ENCODE peak calls at places on chromosomes 2 and 18, in nine cellular contexts. Y, U, T, I, F, L, D, Q and W are unnamed samples.
A peak's percentile ranks its signal among the peaks of the same experiment; 100 is the strongest.

GRCh38 chr2:197191948-197192338 is 118.6 kb downstream of the ANKRD44 start:
- DNase-seq in U (no peak), F (no peak), T (no peak), I (no peak), D (no peak), Y (no peak), Q (no peak), L (no peak), W (no peak)

GRCh38 chr2:76464310-76464709 is 753.6 kb upstream of the GCFC2 start:
- DNase-seq in Y (no peak), U (no peak), T (no peak), I (no peak), D (no peak), Q (no peak), F (no peak), L (no peak), W (no peak)

GRCh38 chr2:45218931-45219339 is 209.7 kb upstream of the SIX2 start:
- DNase-seq in L (no peak), Y (no peak), I (peak; percentile 69), D (no peak), U (no peak), T (no peak), Q (no peak), F (no peak), W (no peak)

GRCh38 chr18:36819621-36820020 is 9.2 kb downstream of the TPGS2 start:
- DNase-seq in L (no peak), Q (no peak), F (no peak), D (no peak), U (no peak), I (no peak), Y (no peak), T (no peak), W (no peak)

GRCh38 chr2:240420206-240420899 is 15.1 kb upstream of the GPC1 start:
- DNase-seq in Q (peak; percentile 40), T (no peak), U (no peak), I (peak; percentile 28), L (no peak), Y (no peak), F (no peak), D (no peak), W (no peak)

GRCh38 chr18:76821356-76821874 is 942 bp upstream of the ZNF236 start:
- DNase-seq in D (no peak), Q (no peak), Y (no peak), F (no peak), U (no peak), L (no peak), T (no peak), I (no peak), W (no peak)

GRCh38 chr2:65456886-65457285 is 24.5 kb upstream of the SPRED2 start:
- DNase-seq in U (no peak), I (no peak), Q (no peak), D (no peak), F (no peak), Y (no peak), L (no peak), T (no peak), W (no peak)

GRCh38 chr18:52288403-52289004 is 51.5 kb upstream of the DCC start:
- DNase-seq in Q (no peak), F (no peak), Y (peak; percentile 6), L (no peak), I (no peak), D (peak; percentile 29), T (no peak), U (no peak), W (peak; percentile 58)

GRCh38 chr2:239870276-239870675 is 154.9 kb downstream of the NDUFA10 start:
- DNase-seq in D (no peak), Y (no peak), Q (peak; percentile 39), F (no peak), U (peak; percentile 23), L (no peak), T (no peak), I (no peak), W (no peak)

GRCh38 chr2:235721586-235721985 is 227.7 kb downstream of the AGAP1 start:
- DNase-seq in T (no peak), U (no peak), F (no peak), D (no peak), Y (no peak), I (no peak), Q (no peak), L (no peak), W (no peak)

GRCh38 chr2:71927757-71928715 is 219.6 kb downstream of the CYP26B1 start:
- DNase-seq in U (no peak), L (no peak), D (no peak), I (no peak), Q (no peak), T (no peak), Y (no peak), F (no peak), W (no peak)

GRCh38 chr2:55864351-55865084 is 59.1 kb downstream of the EFEMP1 start:
- DNase-seq in I (no peak), D (no peak), L (no peak), Y (no peak), F (no peak), Q (no peak), T (no peak), U (no peak), W (no peak)

GRCh38 chr2:133489641-133490411 is 78.4 kb downstream of the NCKAP5 start:
- DNase-seq in Y (no peak), Q (no peak), U (peak; percentile 82), I (no peak), D (peak; percentile 5), T (peak; percentile 63), L (no peak), F (no peak), W (no peak)

GRCh38 chr2:45895477-45895876 is 244.0 kb downstream of the PRKCE start:
- DNase-seq in T (no peak), L (no peak), I (no peak), U (no peak), D (peak; percentile 24), Q (no peak), F (peak; percentile 68), Y (no peak), W (no peak)

GRCh38 chr2:239369631-239370161 is 31.1 kb downstream of the HDAC4 start:
- DNase-seq in L (no peak), T (no peak), F (peak; percentile 93), U (peak; percentile 58), Q (no peak), I (peak; percentile 56), Y (no peak), D (no peak), W (no peak)

GRCh38 chr2:47230418-47230817 is 75.3 kb upstream of the STPG4 start:
- DNase-seq in T (peak; percentile 78), Y (no peak), U (no peak), L (no peak), D (peak; percentile 36), I (no peak), Q (no peak), F (no peak), W (no peak)

GRCh38 chr2:236612737-236613136 is 43.1 kb downstream of the ACKR3 start:
- DNase-seq in F (no peak), L (no peak), I (no peak), Q (no peak), U (no peak), D (no peak), Y (no peak), T (no peak), W (no peak)

GRCh38 chr2:167332358-167332757 is 444.1 kb downstream of the XIRP2 start:
- DNase-seq in T (no peak), L (no peak), D (no peak), Y (no peak), Q (no peak), I (no peak), F (no peak), U (no peak), W (no peak)

GRCh38 chr18:26978812-26979341 is 113.4 kb upstream of the AQP4 start:
- DNase-seq in U (no peak), F (no peak), D (no peak), I (no peak), Q (no peak), L (no peak), T (no peak), Y (no peak), W (no peak)

GRCh38 chr18:75211002-75211621 is 515 bp downstream of the TSHZ1 start:
- DNase-seq in F (peak; percentile 45), Y (peak; percentile 3), I (no peak), Q (no peak), L (no peak), D (peak; percentile 28), T (no peak), U (no peak), W (no peak)

GRCh38 chr18:8416212-8417019 is 192.8 kb upstream of the RAB12 start:
- DNase-seq in F (no peak), U (no peak), T (no peak), Q (no peak), Y (peak; percentile 11), L (no peak), D (peak; percentile 14), I (no peak), W (no peak)

GRCh38 chr18:79609021-79609461 is 70.6 kb upstream of the CTDP1 start:
- DNase-seq in D (no peak), I (peak; percentile 16), T (no peak), Q (no peak), F (no peak), Y (no peak), L (no peak), U (peak; percentile 51), W (no peak)

GRCh38 chr2:58535182-58535581 is 294.1 kb upstream of the FANCL start:
- DNase-seq in L (no peak), I (no peak), F (no peak), U (no peak), Q (no peak), Y (no peak), T (no peak), D (no peak), W (peak; percentile 82)

GRCh38 chr18:62450546-62451395 is 72.1 kb upstream of the ZCCHC2 start:
- DNase-seq in I (peak; percentile 75), Y (peak; percentile 90), Q (no peak), L (peak; percentile 68), F (peak; percentile 71), U (peak; percentile 63), D (peak; percentile 47), T (peak; percentile 82), W (no peak)

GRCh38 chr2:74887445-74887951 is 53.6 kb downstream of the HK2 start:
- DNase-seq in Y (peak; percentile 45), T (no peak), L (no peak), U (no peak), Q (no peak), I (no peak), F (peak; percentile 60), D (peak; percentile 45), W (no peak)

GRCh38 chr2:101152195-101153076 is 1.3 kb upstream of the TBC1D8 start:
- DNase-seq in Y (peak; percentile 55), D (peak; percentile 86), T (peak; percentile 58), F (peak; percentile 50), I (peak; percentile 44), Q (no peak), L (peak; percentile 54), U (peak; percentile 64), W (no peak)

GRCh38 chr2:18378020-18378653 is 182.3 kb downstream of the RDH14 start:
- DNase-seq in L (peak; percentile 56), I (no peak), Q (no peak), F (peak; percentile 28), U (no peak), D (peak; percentile 64), Y (peak; percentile 40), T (no peak), W (peak; percentile 31)

GRCh38 chr2:186695081-186695756 is 1.4 kb downstream of the FAM171B start:
- DNase-seq in D (peak; percentile 72), L (no peak), U (no peak), I (no peak), Y (peak; percentile 40), F (peak; percentile 31), T (no peak), Q (no peak), W (no peak)

GRCh38 chr2:152477347-152478092 is 142.5 kb downstream of the FMNL2 start:
- DNase-seq in L (no peak), I (no peak), Q (no peak), T (no peak), U (no peak), Y (no peak), F (no peak), D (no peak), W (no peak)

GRCh38 chr2:240782221-240782885 is 37.7 kb downstream of the KIF1A start:
- DNase-seq in D (no peak), L (no peak), U (no peak), Y (no peak), Q (no peak), F (no peak), T (peak; percentile 5), I (no peak), W (no peak)

GRCh38 chr18:74420926-74421325 is 36.2 kb downstream of the DIPK1C start:
- DNase-seq in T (no peak), D (no peak), U (no peak), F (no peak), Y (no peak), L (no peak), I (no peak), Q (no peak), W (no peak)